ENCODE peak calls at places on chromosome 14, in nine cellular contexts. One of them, this sample, is unnamed.

GRCh38 chr14:66651536-66652220 is 143.7 kb downstream of the GPHN start:
- DNase-seq in HCT116: no peak
- DNase-seq in MM.1S: no peak
- DNase-seq in IMR-90: no peak
- DNase-seq in H9: no peak
- DNase-seq in PC-3: no peak
- DNase-seq in endothelial cell of umbilical vein: peak; percentile 41
- DNase-seq in mammary epithelial cell: no peak
- DNase-seq in hepatocyte: no peak
- DNase-seq in this sample: no peak

GRCh38 chr14:77610553-77610952 is 5.9 kb downstream of the SPTLC2 start:
- DNase-seq in IMR-90: no peak
- DNase-seq in H9: no peak
- DNase-seq in endothelial cell of umbilical vein: no peak
- DNase-seq in MM.1S: no peak
- DNase-seq in HCT116: no peak
- DNase-seq in hepatocyte: no peak
- DNase-seq in PC-3: no peak
- DNase-seq in mammary epithelial cell: no peak
- DNase-seq in this sample: no peak

GRCh38 chr14:92456215-92457017 is 57.2 kb upstream of the RIN3 start:
- DNase-seq in endothelial cell of umbilical vein: peak; percentile 66
- DNase-seq in mammary epithelial cell: peak; percentile 25
- DNase-seq in hepatocyte: peak; percentile 83
- DNase-seq in PC-3: peak; percentile 73
- DNase-seq in HCT116: peak; percentile 50
- DNase-seq in H9: peak; percentile 83
- DNase-seq in IMR-90: peak; percentile 70
- DNase-seq in MM.1S: peak; percentile 41
- DNase-seq in this sample: peak; percentile 35

GRCh38 chr14:75204106-75204505 is 27.7 kb upstream of the TMED10 start:
- DNase-seq in HCT116: no peak
- DNase-seq in PC-3: no peak
- DNase-seq in H9: no peak
- DNase-seq in endothelial cell of umbilical vein: no peak
- DNase-seq in hepatocyte: peak; percentile 61
- DNase-seq in MM.1S: no peak
- DNase-seq in IMR-90: no peak
- DNase-seq in mammary epithelial cell: peak; percentile 39
- DNase-seq in this sample: peak; percentile 67

GRCh38 chr14:76329150-76329881 is 46.6 kb upstream of the ESRRB start:
- DNase-seq in mammary epithelial cell: no peak
- DNase-seq in MM.1S: no peak
- DNase-seq in PC-3: no peak
- DNase-seq in HCT116: no peak
- DNase-seq in hepatocyte: no peak
- DNase-seq in H9: peak; percentile 62
- DNase-seq in IMR-90: no peak
- DNase-seq in endothelial cell of umbilical vein: no peak
- DNase-seq in this sample: no peak

GRCh38 chr14:60736494-60736893 is 1.9 kb downstream of the MNAT1 start:
- DNase-seq in IMR-90: peak; percentile 80
- DNase-seq in HCT116: no peak
- DNase-seq in H9: no peak
- DNase-seq in MM.1S: no peak
- DNase-seq in hepatocyte: peak; percentile 8
- DNase-seq in endothelial cell of umbilical vein: peak; percentile 72
- DNase-seq in mammary epithelial cell: peak; percentile 75
- DNase-seq in PC-3: peak; percentile 92
- DNase-seq in this sample: peak; percentile 87

GRCh38 chr14:59919582-59920377 is at the start of gene LRRC9:
- DNase-seq in H9: peak; percentile 98
- DNase-seq in mammary epithelial cell: no peak
- DNase-seq in hepatocyte: peak; percentile 92
- DNase-seq in PC-3: no peak
- DNase-seq in endothelial cell of umbilical vein: no peak
- DNase-seq in HCT116: no peak
- DNase-seq in MM.1S: no peak
- DNase-seq in IMR-90: no peak
- DNase-seq in this sample: no peak

GRCh38 chr14:61588419-61588901 is 106.9 kb upstream of the HIF1A start:
- DNase-seq in PC-3: no peak
- DNase-seq in MM.1S: no peak
- DNase-seq in HCT116: no peak
- DNase-seq in IMR-90: peak; percentile 80
- DNase-seq in H9: no peak
- DNase-seq in mammary epithelial cell: no peak
- DNase-seq in endothelial cell of umbilical vein: peak; percentile 84
- DNase-seq in hepatocyte: no peak
- DNase-seq in this sample: no peak

GRCh38 chr14:52000019-52000582 is 10.8 kb downstream of the RTRAF start:
- DNase-seq in MM.1S: no peak
- DNase-seq in H9: no peak
- DNase-seq in hepatocyte: no peak
- DNase-seq in HCT116: no peak
- DNase-seq in PC-3: no peak
- DNase-seq in endothelial cell of umbilical vein: no peak
- DNase-seq in IMR-90: peak; percentile 46
- DNase-seq in mammary epithelial cell: no peak
- DNase-seq in this sample: no peak

GRCh38 chr14:60092516-60092915 is 793 bp downstream of the PCNX4 start:
- DNase-seq in MM.1S: peak; percentile 9
- DNase-seq in hepatocyte: peak; percentile 38
- DNase-seq in PC-3: peak; percentile 65
- DNase-seq in mammary epithelial cell: no peak
- DNase-seq in endothelial cell of umbilical vein: no peak
- DNase-seq in HCT116: no peak
- DNase-seq in IMR-90: peak; percentile 41
- DNase-seq in H9: no peak
- DNase-seq in this sample: no peak

GRCh38 chr14:68668028-68668427 is 124.8 kb downstream of the ZFP36L1 start:
- DNase-seq in H9: no peak
- DNase-seq in HCT116: no peak
- DNase-seq in endothelial cell of umbilical vein: no peak
- DNase-seq in MM.1S: no peak
- DNase-seq in IMR-90: no peak
- DNase-seq in hepatocyte: no peak
- DNase-seq in PC-3: no peak
- DNase-seq in mammary epithelial cell: no peak
- DNase-seq in this sample: no peak

GRCh38 chr14:90759370-90760054 is 56.7 kb downstream of the TTC7B start:
- DNase-seq in mammary epithelial cell: no peak
- DNase-seq in hepatocyte: no peak
- DNase-seq in PC-3: no peak
- DNase-seq in IMR-90: no peak
- DNase-seq in MM.1S: no peak
- DNase-seq in H9: no peak
- DNase-seq in HCT116: no peak
- DNase-seq in endothelial cell of umbilical vein: no peak
- DNase-seq in this sample: no peak

GRCh38 chr14:100439781-100440180 is 116.6 kb downstream of the SLC25A47 start:
- DNase-seq in HCT116: no peak
- DNase-seq in H9: no peak
- DNase-seq in MM.1S: no peak
- DNase-seq in IMR-90: no peak
- DNase-seq in endothelial cell of umbilical vein: peak; percentile 36
- DNase-seq in PC-3: peak; percentile 44
- DNase-seq in hepatocyte: no peak
- DNase-seq in mammary epithelial cell: peak; percentile 35
- DNase-seq in this sample: no peak

GRCh38 chr14:100440758-100441203 is 117.6 kb downstream of the SLC25A47 start:
- DNase-seq in MM.1S: no peak
- DNase-seq in mammary epithelial cell: no peak
- DNase-seq in HCT116: no peak
- DNase-seq in PC-3: no peak
- DNase-seq in IMR-90: peak; percentile 23
- DNase-seq in hepatocyte: no peak
- DNase-seq in H9: no peak
- DNase-seq in endothelial cell of umbilical vein: peak; percentile 22
- DNase-seq in this sample: no peak

GRCh38 chr14:100440207-100440631 is 117.1 kb downstream of the SLC25A47 start:
- DNase-seq in endothelial cell of umbilical vein: peak; percentile 50
- DNase-seq in PC-3: peak; percentile 87
- DNase-seq in H9: peak; percentile 75
- DNase-seq in hepatocyte: peak; percentile 86
- DNase-seq in MM.1S: no peak
- DNase-seq in mammary epithelial cell: peak; percentile 79
- DNase-seq in HCT116: no peak
- DNase-seq in IMR-90: peak; percentile 58
- DNase-seq in this sample: peak; percentile 54

GRCh38 chr14:100438271-100438670 is 115.1 kb downstream of the SLC25A47 start:
- DNase-seq in mammary epithelial cell: no peak
- DNase-seq in H9: no peak
- DNase-seq in MM.1S: no peak
- DNase-seq in hepatocyte: no peak
- DNase-seq in IMR-90: no peak
- DNase-seq in HCT116: no peak
- DNase-seq in endothelial cell of umbilical vein: no peak
- DNase-seq in PC-3: no peak
- DNase-seq in this sample: no peak

GRCh38 chr14:100438678-100439592 is 115.8 kb downstream of the SLC25A47 start:
- DNase-seq in mammary epithelial cell: peak; percentile 95
- DNase-seq in H9: no peak
- DNase-seq in IMR-90: peak; percentile 89
- DNase-seq in MM.1S: no peak
- DNase-seq in HCT116: peak; percentile 91
- DNase-seq in PC-3: peak; percentile 96
- DNase-seq in hepatocyte: peak; percentile 84
- DNase-seq in endothelial cell of umbilical vein: peak; percentile 6
- DNase-seq in this sample: peak; percentile 92
- H3K4me2 ChIP-seq in mammary epithelial cell: peak overlapping the region; percentile 56
- H3K4me2 ChIP-seq in H9: no peak overlapping the region
- H3K4me2 ChIP-seq in IMR-90: no peak overlapping the region
- H3K4me2 ChIP-seq in MM.1S: no peak overlapping the region
- H3K4me2 ChIP-seq in HCT116: peak overlapping the region; percentile 78
- H3K4me2 ChIP-seq in PC-3: peak overlapping the region; percentile 68
- H3K4me2 ChIP-seq in hepatocyte: no peak overlapping the region
- H3K4me2 ChIP-seq in endothelial cell of umbilical vein: no peak overlapping the region
- H3K4me2 ChIP-seq in this sample: peak overlapping the region; percentile 43

DNA sequence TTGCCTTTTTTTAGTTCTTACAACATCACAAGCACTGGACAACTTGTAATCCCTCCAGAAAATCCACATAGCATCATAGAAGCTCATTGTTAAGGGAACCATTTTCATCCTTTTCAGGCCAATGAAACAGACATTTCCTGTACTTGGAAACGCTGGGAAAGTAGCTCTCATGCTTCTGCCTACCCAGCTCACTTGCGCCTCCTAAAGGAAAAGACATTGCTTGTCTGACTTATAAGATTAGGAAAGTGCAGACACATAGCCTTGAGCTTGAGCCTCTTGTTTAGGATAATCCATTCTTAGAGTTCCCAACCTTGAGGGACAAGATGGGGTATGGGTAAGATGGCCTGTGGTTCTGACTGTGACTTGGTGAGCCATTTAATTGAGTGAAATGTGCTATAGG is 589.5 kb downstream of the NOVA1 start:
- DNase-seq in HCT116: no peak
- DNase-seq in IMR-90: no peak
- DNase-seq in mammary epithelial cell: no peak
- DNase-seq in MM.1S: no peak
- DNase-seq in endothelial cell of umbilical vein: peak; percentile 48
- DNase-seq in H9: peak; percentile 54
- DNase-seq in hepatocyte: peak; percentile 8
- DNase-seq in PC-3: peak; percentile 4
- DNase-seq in this sample: no peak
- TF ChIP-seq CTCF in HCT116: no peak
- TF ChIP-seq CTCF in IMR-90: no peak
- TF ChIP-seq CTCF in mammary epithelial cell: no peak
- TF ChIP-seq CTCF in MM.1S: no peak
- TF ChIP-seq CTCF in endothelial cell of umbilical vein: peak; percentile 34
- TF ChIP-seq CTCF in H9: peak; percentile 76
- TF ChIP-seq CTCF in hepatocyte: no peak
- TF ChIP-seq CTCF in PC-3: peak; percentile 36
- TF ChIP-seq CTCF in this sample: no peak

GRCh38 chr14:96053600-96054381 is 14.6 kb downstream of the C14orf132 start:
- DNase-seq in endothelial cell of umbilical vein: no peak
- DNase-seq in IMR-90: peak; percentile 99
- DNase-seq in HCT116: no peak
- DNase-seq in H9: no peak
- DNase-seq in hepatocyte: peak; percentile 54
- DNase-seq in mammary epithelial cell: peak; percentile 82
- DNase-seq in PC-3: peak; percentile 20
- DNase-seq in MM.1S: no peak
- DNase-seq in this sample: no peak

GRCh38 chr14:96056509-96057422 is 17.6 kb downstream of the C14orf132 start:
- DNase-seq in hepatocyte: no peak
- DNase-seq in MM.1S: no peak
- DNase-seq in HCT116: no peak
- DNase-seq in PC-3: peak; percentile 55
- DNase-seq in endothelial cell of umbilical vein: no peak
- DNase-seq in mammary epithelial cell: peak; percentile 20
- DNase-seq in H9: no peak
- DNase-seq in IMR-90: no peak
- DNase-seq in this sample: peak; percentile 2

GRCh38 chr14:96054661-96055060 is 15.5 kb downstream of the C14orf132 start:
- DNase-seq in IMR-90: no peak
- DNase-seq in PC-3: no peak
- DNase-seq in MM.1S: no peak
- DNase-seq in endothelial cell of umbilical vein: no peak
- DNase-seq in hepatocyte: no peak
- DNase-seq in HCT116: no peak
- DNase-seq in H9: no peak
- DNase-seq in mammary epithelial cell: no peak
- DNase-seq in this sample: no peak

GRCh38 chr14:96055753-96056508 is 16.8 kb downstream of the C14orf132 start:
- DNase-seq in H9: no peak
- DNase-seq in IMR-90: no peak
- DNase-seq in endothelial cell of umbilical vein: no peak
- DNase-seq in mammary epithelial cell: no peak
- DNase-seq in PC-3: no peak
- DNase-seq in HCT116: no peak
- DNase-seq in MM.1S: no peak
- DNase-seq in hepatocyte: no peak
- DNase-seq in this sample: no peak

GRCh38 chr14:96055065-96055752 is 16.0 kb downstream of the C14orf132 start:
- DNase-seq in hepatocyte: no peak
- DNase-seq in MM.1S: no peak
- DNase-seq in HCT116: no peak
- DNase-seq in H9: no peak
- DNase-seq in endothelial cell of umbilical vein: no peak
- DNase-seq in mammary epithelial cell: no peak
- DNase-seq in IMR-90: peak; percentile 35
- DNase-seq in PC-3: no peak
- DNase-seq in this sample: no peak
- H2AFZ ChIP-seq in hepatocyte: no peak overlapping the region
- H2AFZ ChIP-seq in MM.1S: no peak overlapping the region
- H2AFZ ChIP-seq in HCT116: no peak overlapping the region
- H2AFZ ChIP-seq in H9: no peak overlapping the region
- H2AFZ ChIP-seq in endothelial cell of umbilical vein: no peak overlapping the region
- H2AFZ ChIP-seq in mammary epithelial cell: no peak overlapping the region
- H2AFZ ChIP-seq in IMR-90: no peak overlapping the region
- H2AFZ ChIP-seq in PC-3: no peak overlapping the region
- H2AFZ ChIP-seq in this sample: no peak overlapping the region

DNA sequence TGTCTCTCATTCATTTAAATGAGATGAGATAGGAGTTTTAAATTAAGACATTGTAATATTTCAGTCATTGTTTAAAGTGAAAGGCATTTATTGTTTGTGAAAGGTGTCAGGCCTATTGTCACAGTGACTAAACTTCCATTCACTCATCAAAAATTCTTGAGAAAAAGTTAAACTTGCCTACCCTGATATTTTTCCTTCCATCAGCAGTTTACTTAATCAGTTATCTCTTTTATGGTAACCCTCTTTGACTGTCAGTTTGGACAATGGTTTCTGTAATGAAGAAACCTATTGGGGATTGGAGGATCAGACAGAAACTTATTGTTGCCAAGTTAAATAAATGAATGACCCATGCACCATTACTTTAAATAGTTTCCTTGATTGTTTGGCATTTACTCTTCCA is 241.6 kb downstream of the NUBPL start:
- DNase-seq in IMR-90: no peak
- DNase-seq in hepatocyte: no peak
- DNase-seq in mammary epithelial cell: no peak
- DNase-seq in MM.1S: no peak
- DNase-seq in HCT116: no peak
- DNase-seq in H9: no peak
- DNase-seq in PC-3: no peak
- DNase-seq in endothelial cell of umbilical vein: no peak
- DNase-seq in this sample: no peak
- H3K4me2 ChIP-seq in IMR-90: no peak overlapping the region
- H3K4me2 ChIP-seq in hepatocyte: no peak overlapping the region
- H3K4me2 ChIP-seq in mammary epithelial cell: no peak overlapping the region
- H3K4me2 ChIP-seq in MM.1S: no peak overlapping the region
- H3K4me2 ChIP-seq in HCT116: no peak overlapping the region
- H3K4me2 ChIP-seq in H9: no peak overlapping the region
- H3K4me2 ChIP-seq in PC-3: no peak overlapping the region
- H3K4me2 ChIP-seq in endothelial cell of umbilical vein: no peak overlapping the region
- H3K4me2 ChIP-seq in this sample: no peak overlapping the region

This sample was measured in PC-9.